ENCODE peak calls at places on chromosomes 2 and 18, in nine cellular contexts. H is ovary, J is A549, N is stomach, U is sigmoid colon, K is upper lobe of left lung, B is K562, P is transverse colon, T is HepG2. O is an unnamed sample.

GRCh38 chr2:199261221-199261620 is 196.5 kb downstream of the SATB2 start:
- DNase-seq in H (no peak), J (peak), N (no peak), U (no peak), K (no peak), B (no peak), P (no peak), T (no peak), O (no peak)

GRCh38 chr2:190533968-190534309 is 583 bp downstream of the NEMP2 start:
- DNase-seq in H (no peak), J (no peak), N (no peak), U (no peak), K (peak), B (no peak), P (no peak), T (peak), O (no peak)

GRCh38 chr2:131542438-131543384 is 15.0 kb downstream of the CCDC74A start:
- DNase-seq in H (no peak), J (no peak), N (no peak), U (no peak), K (no peak), B (no peak), P (no peak), T (no peak), O (no peak)

GRCh38 chr2:164182116-164182637 is 439.1 kb downstream of the GRB14 start:
- DNase-seq in H (no peak), J (no peak), N (no peak), U (no peak), K (no peak), B (no peak), P (no peak), T (no peak), O (no peak)

GRCh38 chr2:162716122-162716521 is 122.4 kb downstream of the KCNH7 start:
- DNase-seq in H (no peak), J (no peak), N (no peak), U (no peak), K (no peak), B (no peak), P (no peak), T (no peak), O (no peak)

GRCh38 chr2:78999410-78999809 is 26.1 kb upstream of the REG3G start:
- DNase-seq in H (no peak), J (peak), N (no peak), U (no peak), K (no peak), B (peak), P (no peak), T (no peak), O (no peak)

GRCh38 chr2:106931742-106932335 is 45.9 kb upstream of the ST6GAL2 start:
- DNase-seq in H (no peak), J (no peak), N (no peak), U (no peak), K (no peak), B (no peak), P (no peak), T (no peak), O (no peak)

GRCh38 chr18:2901405-2901989 is 54.7 kb downstream of the EMILIN2 start:
- DNase-seq in H (no peak), J (no peak), N (no peak), U (no peak), K (peak), B (no peak), P (no peak), T (no peak), O (no peak)

GRCh38 chr18:9714832-9715343 is 6.8 kb downstream of the RAB31 start:
- DNase-seq in H (no peak), J (no peak), N (no peak), U (peak), K (no peak), B (no peak), P (no peak), T (no peak), O (no peak)

GRCh38 chr2:197946562-197946961 is 142.2 kb downstream of the PLCL1 start:
- DNase-seq in H (peak), J (no peak), N (no peak), U (no peak), K (no peak), B (no peak), P (no peak), T (no peak), O (no peak)

GRCh38 chr2:161416633-161417427 is 733 bp downstream of the TBR1 start:
- DNase-seq in H (no peak), J (no peak), N (no peak), U (no peak), K (no peak), B (no peak), P (no peak), T (no peak), O (no peak)

GRCh38 chr2:2238726-2239269 is 92.3 kb downstream of the MYT1L start:
- DNase-seq in H (no peak), J (no peak), N (no peak), U (no peak), K (no peak), B (no peak), P (no peak), T (no peak), O (no peak)

GRCh38 chr2:88059979-88060906 is 4.7 kb upstream of the KRCC1 start:
- DNase-seq in H (no peak), J (peak), N (no peak), U (no peak), K (peak), B (peak), P (no peak), T (peak), O (no peak)

GRCh38 chr2:141711627-141712026 is 419.2 kb downstream of the LRP1B start:
- DNase-seq in H (no peak), J (no peak), N (no peak), U (no peak), K (no peak), B (no peak), P (no peak), T (no peak), O (no peak)
- TF ChIP-seq EP300 in H (no peak), J (no peak), N (no peak), U (no peak), K (no peak), B (no peak), P (no peak), T (no peak), O (no peak)

DNA sequence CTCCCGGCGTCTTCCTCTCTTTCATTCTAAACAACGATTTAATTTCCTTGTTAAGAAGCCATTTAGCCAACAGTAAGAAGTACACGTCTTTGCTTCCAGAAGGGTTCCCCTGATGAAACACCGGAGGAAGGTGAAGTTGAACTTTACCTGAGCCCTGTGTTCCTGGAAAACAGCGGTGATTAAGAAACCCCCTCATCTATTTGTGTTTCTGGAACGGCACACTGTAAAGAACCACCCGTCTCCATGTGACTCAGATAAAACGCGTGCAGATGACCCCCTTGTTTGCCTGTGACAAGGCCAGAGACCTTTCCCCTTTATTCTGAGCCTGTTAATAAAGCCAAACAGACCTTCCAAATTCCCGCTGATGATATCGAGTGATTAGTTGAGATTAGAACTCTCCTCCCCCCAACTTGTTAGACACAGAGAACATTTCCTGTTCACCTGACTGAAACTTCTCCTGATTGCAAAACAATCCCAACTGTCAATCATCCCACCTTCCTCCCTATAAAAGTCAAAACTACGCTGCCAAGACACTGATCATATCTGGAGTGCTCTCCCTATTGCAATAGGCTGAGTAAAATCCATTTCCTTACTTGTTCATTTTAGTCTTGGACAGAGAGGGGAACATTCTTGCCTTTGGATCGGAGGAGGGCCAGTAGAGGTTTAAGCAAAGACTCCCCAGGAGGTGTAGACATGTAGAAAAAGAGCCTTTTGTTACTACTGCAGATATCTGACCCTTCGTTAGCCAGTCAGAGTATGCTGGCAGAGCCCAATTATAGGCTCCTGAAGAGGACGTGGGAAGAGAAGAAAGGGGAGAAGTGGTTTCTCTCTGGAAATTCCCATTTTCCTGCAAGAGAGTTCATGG is 883 bp upstream of the IWS1 start:
- DNase-seq in H (no peak), J (no peak), N (no peak), U (no peak), K (no peak), B (peak), P (no peak), T (peak), O (no peak)
- TF ChIP-seq CTCF in H (no peak), J (peak), N (no peak), U (no peak), K (no peak), B (no peak), P (no peak), T (peak), O (no peak)

GRCh38 chr2:12176621-12177020 is 430.2 kb downstream of the LPIN1 start:
- DNase-seq in H (no peak), J (no peak), N (no peak), U (no peak), K (no peak), B (no peak), P (no peak), T (no peak), O (no peak)
- TF ChIP-seq EP300 in H (no peak), J (no peak), N (no peak), U (no peak), K (no peak), B (no peak), P (no peak), T (no peak), O (no peak)

DNA sequence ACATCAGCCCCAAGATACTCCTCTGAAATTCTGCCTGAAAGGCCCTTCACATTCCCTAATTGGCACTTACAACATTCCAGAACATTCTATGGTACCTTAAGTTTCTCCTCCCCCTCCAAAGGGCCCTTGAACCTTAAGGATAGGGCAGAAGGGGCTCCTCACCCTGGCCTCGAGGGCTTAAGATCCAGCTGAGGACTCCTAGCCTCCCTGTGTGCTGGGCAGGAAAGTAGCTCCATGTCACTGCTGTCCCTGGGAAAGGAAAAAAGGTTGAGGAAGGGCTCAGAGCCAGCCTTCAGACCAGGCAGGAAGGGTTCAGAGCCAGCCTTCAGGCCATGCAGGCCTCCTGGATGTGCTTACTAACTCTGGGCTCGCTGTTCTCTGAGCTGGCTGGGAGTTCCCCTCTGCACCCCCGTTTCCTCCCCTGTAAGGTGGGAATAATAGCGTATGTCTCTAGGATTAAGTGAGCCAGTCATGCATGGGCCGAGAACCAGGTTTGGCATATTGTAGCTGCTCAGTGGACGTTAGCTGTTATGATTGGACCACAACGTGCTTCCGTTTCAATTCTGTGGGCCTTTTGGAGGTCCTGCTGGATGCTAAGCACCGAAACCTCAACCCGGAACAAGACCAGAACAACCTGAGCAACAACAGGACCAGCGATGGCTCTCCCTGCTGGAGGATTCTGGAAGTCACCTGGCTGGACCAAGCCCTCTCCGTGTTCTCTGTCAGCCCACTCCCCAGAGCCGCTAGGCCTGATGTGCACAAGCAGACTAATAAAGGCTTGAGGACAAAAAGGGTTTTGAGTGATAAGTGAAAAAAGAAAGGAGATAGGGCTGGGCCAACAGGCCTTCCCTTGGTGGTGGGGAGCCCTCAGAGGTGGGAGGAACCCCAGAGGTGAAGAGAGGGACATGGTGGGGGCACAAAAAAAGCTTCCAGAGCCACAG is 1.0 kb upstream of the B3GNT7 start:
- DNase-seq in H (no peak), J (peak), N (no peak), U (no peak), K (peak), B (peak), P (no peak), T (peak), O (no peak)
- TF ChIP-seq CTCF in H (no peak), J (peak), N (no peak), U (no peak), K (peak), B (no peak), P (peak), T (peak), O (no peak)

DNA sequence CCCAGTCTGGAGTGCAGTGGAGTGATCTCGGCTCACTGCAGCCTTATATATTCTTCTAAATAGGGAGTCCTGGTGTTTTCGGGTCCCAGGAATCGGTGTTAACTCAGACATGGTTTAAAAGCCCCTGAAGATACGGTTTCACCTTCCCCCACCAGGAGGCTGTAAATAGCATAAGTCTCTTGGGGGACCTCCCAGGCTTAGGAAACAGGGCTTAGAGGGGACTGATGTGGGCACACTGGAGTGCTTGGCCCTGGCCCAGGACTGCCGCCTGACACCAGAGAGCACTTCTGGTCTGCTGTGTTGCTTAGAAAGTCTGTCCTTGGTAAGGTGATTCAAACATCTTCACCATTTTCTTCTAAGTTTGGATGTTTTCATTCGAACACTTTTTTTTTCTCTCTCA is 39.7 kb upstream of the MAP4K4 start:
- DNase-seq in H (no peak), J (no peak), N (no peak), U (no peak), K (no peak), B (no peak), P (no peak), T (no peak), O (no peak)
- TF ChIP-seq EP300 in H (no peak), J (no peak), N (no peak), U (no peak), K (no peak), B (no peak), P (no peak), T (no peak), O (no peak)

DNA sequence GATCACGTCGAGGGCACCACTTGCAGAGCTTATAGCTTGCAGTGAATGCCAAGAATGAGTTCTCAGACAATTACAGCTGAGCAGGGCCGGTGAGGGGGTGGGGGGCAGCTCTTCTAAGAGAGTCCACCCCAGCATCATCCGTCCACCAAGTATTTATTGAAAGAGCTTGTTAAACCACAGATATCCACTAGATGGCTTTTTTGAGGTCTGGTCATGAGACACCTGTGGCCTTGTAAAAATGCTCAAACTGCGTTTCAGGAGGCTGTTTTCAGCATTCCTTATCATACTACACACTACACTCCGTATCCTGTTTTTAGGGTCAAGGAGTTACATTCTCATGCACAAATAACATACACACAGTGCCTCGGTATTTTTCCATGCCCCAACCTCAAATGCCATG is 51.5 kb downstream of the DNAJC10 start:
- DNase-seq in H (no peak), J (peak), N (no peak), U (no peak), K (no peak), B (peak), P (no peak), T (peak), O (no peak)
- TF ChIP-seq CTCF in H (no peak), J (peak), N (no peak), U (peak), K (peak), B (peak), P (peak), T (peak), O (no peak)

DNA sequence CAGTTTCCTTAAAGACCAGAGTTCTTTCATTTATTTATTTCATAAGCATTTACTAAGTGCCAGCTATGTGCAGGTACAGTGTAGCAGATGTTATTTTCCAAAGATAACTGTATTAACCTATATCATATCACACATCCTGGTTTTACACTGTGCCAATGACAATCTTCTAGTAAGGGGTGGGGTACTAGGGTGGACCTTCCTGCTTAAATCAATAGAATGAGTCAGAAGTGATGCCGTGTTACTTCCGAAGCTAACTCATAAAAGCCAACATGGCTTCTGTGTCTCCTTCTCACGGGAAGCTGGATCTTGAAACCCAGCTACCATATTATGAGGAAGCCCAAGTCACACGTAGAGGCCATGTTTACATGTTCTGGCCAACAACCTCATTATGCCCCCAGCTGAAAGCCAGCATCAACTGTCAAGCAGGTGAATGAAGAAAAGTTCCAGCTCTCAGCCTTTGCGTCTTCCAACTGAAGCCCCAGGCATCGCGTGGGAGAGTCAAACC is 59.1 kb downstream of the MRPL33 start:
- DNase-seq in H (no peak), J (no peak), N (no peak), U (no peak), K (no peak), B (no peak), P (no peak), T (no peak), O (no peak)
- TF ChIP-seq EP300 in H (no peak), J (no peak), N (no peak), U (no peak), K (no peak), B (no peak), P (no peak), T (no peak), O (no peak)

GRCh38 chr2:20615466-20616241 is 35.2 kb downstream of the HS1BP3 start:
- DNase-seq in H (no peak), J (no peak), N (peak), U (peak), K (peak), B (no peak), P (no peak), T (peak), O (no peak)

GRCh38 chr2:20614201-20615045 is 36.5 kb downstream of the HS1BP3 start:
- DNase-seq in H (no peak), J (no peak), N (peak), U (peak), K (peak), B (no peak), P (peak), T (peak), O (peak)

GRCh38 chr2:20613342-20613916 is 37.5 kb downstream of the HS1BP3 start:
- DNase-seq in H (no peak), J (no peak), N (no peak), U (peak), K (no peak), B (no peak), P (no peak), T (no peak), O (peak)

GRCh38 chr2:20616341-20616871 is 34.5 kb downstream of the HS1BP3 start:
- DNase-seq in H (no peak), J (no peak), N (peak), U (peak), K (peak), B (no peak), P (no peak), T (no peak), O (no peak)

GRCh38 chr2:20615046-20615465 is 35.8 kb downstream of the HS1BP3 start:
- DNase-seq in H (no peak), J (no peak), N (no peak), U (no peak), K (peak), B (no peak), P (peak), T (no peak), O (no peak)
- TF ChIP-seq CTCF in H (no peak), J (no peak), N (no peak), U (no peak), K (peak), B (no peak), P (no peak), T (no peak), O (no peak)

GRCh38 chr18:13173573-13173972 is 45.0 kb upstream of the LDLRAD4 start:
- DNase-seq in H (no peak), J (no peak), N (no peak), U (no peak), K (no peak), B (no peak), P (no peak), T (no peak), O (no peak)
- TF ChIP-seq EP300 in H (no peak), J (no peak), N (no peak), U (no peak), K (no peak), B (no peak), P (no peak), T (no peak), O (no peak)

GRCh38 chr2:26649322-26649721 is 8.2 kb upstream of the CIB4 start:
- DNase-seq in H (no peak), J (no peak), N (peak), U (no peak), K (no peak), B (no peak), P (no peak), T (no peak), O (no peak)

GRCh38 chr2:26645792-26646191 is 4.6 kb upstream of the CIB4 start:
- DNase-seq in H (no peak), J (no peak), N (no peak), U (no peak), K (no peak), B (no peak), P (no peak), T (no peak), O (no peak)

GRCh38 chr2:26648516-26648915 is 7.3 kb upstream of the CIB4 start:
- DNase-seq in H (no peak), J (no peak), N (peak), U (no peak), K (no peak), B (no peak), P (no peak), T (no peak), O (no peak)

GRCh38 chr2:26647981-26648380 is 6.8 kb upstream of the CIB4 start:
- DNase-seq in H (no peak), J (no peak), N (peak), U (no peak), K (no peak), B (no peak), P (no peak), T (no peak), O (no peak)

GRCh38 chr2:26646986-26647672 is 6.0 kb upstream of the CIB4 start:
- DNase-seq in H (no peak), J (no peak), N (no peak), U (no peak), K (no peak), B (no peak), P (no peak), T (no peak), O (no peak)
- TF ChIP-seq CTCF in H (no peak), J (no peak), N (no peak), U (no peak), K (no peak), B (no peak), P (no peak), T (no peak), O (no peak)

O was measured in tibial nerve.